ENCODE peak calls at places on chromosomes 4 and X, in eight cellular contexts. One of them, this sample, is unnamed.

GRCh38 chrX:48958635-48959094 is 1.3 kb upstream of the OTUD5 start:
- DNase-seq in activated naive CD8-positive, alpha-beta T cell treated with anti-CD3 and anti-CD28 coated beads, Interleukin-2, amount 10 ng/mL, durations not matched to agents 7 days and 5 days: no peak
- DNase-seq in NCI-H1092: no peak
- DNase-seq in brain pericyte: no peak
- DNase-seq in IMR-90: peak; percentile 66
- DNase-seq in EH: peak; percentile 78
- DNase-seq in ureter: no peak
- DNase-seq in activated CD8-positive, alpha-beta T cell treated with anti-CD3 and anti-CD28 coated beads for 36 hours: peak; percentile 22
- DNase-seq in this sample: peak; percentile 32

GRCh38 chrX:129754266-129755024 is 15.7 kb downstream of the XPNPEP2 start:
- DNase-seq in activated naive CD8-positive, alpha-beta T cell treated with anti-CD3 and anti-CD28 coated beads, Interleukin-2, amount 10 ng/mL, durations not matched to agents 7 days and 5 days: no peak
- DNase-seq in EH: no peak
- DNase-seq in activated CD8-positive, alpha-beta T cell treated with anti-CD3 and anti-CD28 coated beads for 36 hours: peak; percentile 38
- DNase-seq in brain pericyte: peak; percentile 7
- DNase-seq in IMR-90: no peak
- DNase-seq in NCI-H1092: no peak
- DNase-seq in ureter: no peak
- DNase-seq in this sample: no peak

GRCh38 chrX:106874075-106874474 is 29.1 kb downstream of the RIPPLY1 start:
- DNase-seq in activated CD8-positive, alpha-beta T cell treated with anti-CD3 and anti-CD28 coated beads for 36 hours: no peak
- DNase-seq in IMR-90: peak; percentile 42
- DNase-seq in ureter: no peak
- DNase-seq in NCI-H1092: no peak
- DNase-seq in brain pericyte: no peak
- DNase-seq in EH: peak; percentile 31
- DNase-seq in activated naive CD8-positive, alpha-beta T cell treated with anti-CD3 and anti-CD28 coated beads, Interleukin-2, amount 10 ng/mL, durations not matched to agents 7 days and 5 days: no peak
- DNase-seq in this sample: no peak

GRCh38 chr4:137065306-137065705 is 467.0 kb downstream of the PCDH18 start:
- DNase-seq in activated CD8-positive, alpha-beta T cell treated with anti-CD3 and anti-CD28 coated beads for 36 hours: no peak
- DNase-seq in EH: peak; percentile 41
- DNase-seq in brain pericyte: no peak
- DNase-seq in ureter: no peak
- DNase-seq in IMR-90: peak; percentile 49
- DNase-seq in NCI-H1092: no peak
- DNase-seq in activated naive CD8-positive, alpha-beta T cell treated with anti-CD3 and anti-CD28 coated beads, Interleukin-2, amount 10 ng/mL, durations not matched to agents 7 days and 5 days: no peak
- DNase-seq in this sample: no peak

GRCh38 chr4:107733431-107733925 is 13.4 kb upstream of the PAPSS1 start:
- DNase-seq in ureter: no peak
- DNase-seq in NCI-H1092: no peak
- DNase-seq in IMR-90: no peak
- DNase-seq in activated CD8-positive, alpha-beta T cell treated with anti-CD3 and anti-CD28 coated beads for 36 hours: no peak
- DNase-seq in brain pericyte: no peak
- DNase-seq in activated naive CD8-positive, alpha-beta T cell treated with anti-CD3 and anti-CD28 coated beads, Interleukin-2, amount 10 ng/mL, durations not matched to agents 7 days and 5 days: no peak
- DNase-seq in EH: no peak
- DNase-seq in this sample: no peak

GRCh38 chr4:94126669-94127068 is 81.0 kb upstream of the SMARCAD1 start:
- DNase-seq in IMR-90: no peak
- DNase-seq in ureter: no peak
- DNase-seq in activated naive CD8-positive, alpha-beta T cell treated with anti-CD3 and anti-CD28 coated beads, Interleukin-2, amount 10 ng/mL, durations not matched to agents 7 days and 5 days: no peak
- DNase-seq in EH: no peak
- DNase-seq in activated CD8-positive, alpha-beta T cell treated with anti-CD3 and anti-CD28 coated beads for 36 hours: no peak
- DNase-seq in brain pericyte: no peak
- DNase-seq in NCI-H1092: no peak
- DNase-seq in this sample: no peak

GRCh38 chr4:185899833-185900232 is 87.8 kb upstream of the SORBS2 start:
- DNase-seq in ureter: no peak
- DNase-seq in IMR-90: no peak
- DNase-seq in EH: no peak
- DNase-seq in activated naive CD8-positive, alpha-beta T cell treated with anti-CD3 and anti-CD28 coated beads, Interleukin-2, amount 10 ng/mL, durations not matched to agents 7 days and 5 days: no peak
- DNase-seq in NCI-H1092: no peak
- DNase-seq in activated CD8-positive, alpha-beta T cell treated with anti-CD3 and anti-CD28 coated beads for 36 hours: no peak
- DNase-seq in brain pericyte: no peak
- DNase-seq in this sample: no peak

GRCh38 chr4:87270144-87270543 is 49.7 kb upstream of the KLHL8 start:
- DNase-seq in activated naive CD8-positive, alpha-beta T cell treated with anti-CD3 and anti-CD28 coated beads, Interleukin-2, amount 10 ng/mL, durations not matched to agents 7 days and 5 days: no peak
- DNase-seq in NCI-H1092: peak; percentile 23
- DNase-seq in EH: peak; percentile 46
- DNase-seq in activated CD8-positive, alpha-beta T cell treated with anti-CD3 and anti-CD28 coated beads for 36 hours: no peak
- DNase-seq in IMR-90: peak; percentile 52
- DNase-seq in brain pericyte: no peak
- DNase-seq in ureter: no peak
- DNase-seq in this sample: no peak

GRCh38 chr4:120801171-120801758 is 121.3 kb downstream of the PRDM5 start:
- DNase-seq in activated CD8-positive, alpha-beta T cell treated with anti-CD3 and anti-CD28 coated beads for 36 hours: no peak
- DNase-seq in ureter: no peak
- DNase-seq in NCI-H1092: no peak
- DNase-seq in EH: peak; percentile 52
- DNase-seq in brain pericyte: no peak
- DNase-seq in IMR-90: peak; percentile 78
- DNase-seq in activated naive CD8-positive, alpha-beta T cell treated with anti-CD3 and anti-CD28 coated beads, Interleukin-2, amount 10 ng/mL, durations not matched to agents 7 days and 5 days: no peak
- DNase-seq in this sample: no peak

GRCh38 chr4:48905363-48906015 is 1.1 kb downstream of the OCIAD2 start:
- DNase-seq in EH: peak; percentile 33
- DNase-seq in IMR-90: peak; percentile 61
- DNase-seq in activated naive CD8-positive, alpha-beta T cell treated with anti-CD3 and anti-CD28 coated beads, Interleukin-2, amount 10 ng/mL, durations not matched to agents 7 days and 5 days: no peak
- DNase-seq in NCI-H1092: no peak
- DNase-seq in ureter: no peak
- DNase-seq in activated CD8-positive, alpha-beta T cell treated with anti-CD3 and anti-CD28 coated beads for 36 hours: no peak
- DNase-seq in brain pericyte: no peak
- DNase-seq in this sample: peak; percentile 31

This sample was measured in stomach.